ENCODE peak calls at places on chromosomes 7 and 10, in six cellular contexts. S, P, F, B, N and R are unnamed samples.

GRCh38 chr10:79608505-79609375 is 2.0 kb upstream of the SFTPA1 start:
- DNase-seq in S (no peak), P (peak), F (peak), B (peak), N (peak), R (peak)

GRCh38 chr7:97770845-97771244 is 39.0 kb downstream of the TAC1 start:
- DNase-seq in S (no peak), P (no peak), F (no peak), B (no peak), N (no peak), R (no peak)

GRCh38 chr7:149620961-149621360 is 123.4 kb upstream of the ZNF746 start:
- DNase-seq in S (no peak), P (no peak), F (no peak), B (no peak), N (no peak), R (no peak)

GRCh38 chr7:151010307-151011096 is 13.8 kb downstream of the ATG9B start:
- DNase-seq in S (no peak), P (no peak), F (no peak), B (peak), N (no peak), R (peak)

GRCh38 chr10:16728266-16728665 is 89.0 kb downstream of the RSU1 start:
- DNase-seq in S (no peak), P (no peak), F (no peak), B (no peak), N (no peak), R (peak)

GRCh38 chr7:156143158-156143557 is 330.9 kb upstream of the SHH start:
- DNase-seq in S (no peak), P (no peak), F (peak), B (peak), N (no peak), R (no peak)

GRCh38 chr7:155665957-155666287 is 21.5 kb downstream of the RBM33 start:
- DNase-seq in S (no peak), P (peak), F (no peak), B (no peak), N (no peak), R (peak)

GRCh38 chr7:41224063-41224763 is 478.7 kb downstream of the INHBA start:
- DNase-seq in S (no peak), P (peak), F (no peak), B (no peak), N (no peak), R (peak)

GRCh38 chr7:155943251-155943899 is 131.1 kb upstream of the SHH start:
- DNase-seq in S (no peak), P (no peak), F (no peak), B (peak), N (no peak), R (no peak)

GRCh38 chr10:114372179-114372578 is 32.1 kb downstream of the AFAP1L2 start:
- DNase-seq in S (no peak), P (no peak), F (no peak), B (no peak), N (no peak), R (no peak)

GRCh38 chr10:94496010-94496409 is 49.6 kb upstream of the HELLS start:
- DNase-seq in S (no peak), P (no peak), F (no peak), B (no peak), N (no peak), R (peak)

GRCh38 chr7:102272075-102272916 is 14.4 kb upstream of the SH2B2 start:
- DNase-seq in S (peak), P (peak), F (peak), B (peak), N (peak), R (peak)

GRCh38 chr7:76369011-76369410 is 10.2 kb upstream of the YWHAG start:
- DNase-seq in S (no peak), P (no peak), F (no peak), B (no peak), N (no peak), R (no peak)

GRCh38 chr7:64610997-64611396 is 48.1 kb upstream of the ZNF680 start:
- DNase-seq in S (no peak), P (no peak), F (no peak), B (no peak), N (no peak), R (no peak)

GRCh38 chr7:146138926-146139325 is 22.3 kb downstream of the CNTNAP2 start:
- DNase-seq in S (no peak), P (no peak), F (no peak), B (no peak), N (no peak), R (no peak)

GRCh38 chr10:71696635-71697326 is 22.8 kb downstream of the C10orf105 start:
- DNase-seq in S (peak), P (peak), F (peak), B (peak), N (peak), R (peak)

GRCh38 chr10:60613434-60613833 is 164.8 kb upstream of the CDK1 start:
- DNase-seq in S (no peak), P (no peak), F (no peak), B (no peak), N (no peak), R (no peak)

GRCh38 chr7:927031-927671 is 27.3 kb downstream of the ADAP1 start:
- DNase-seq in S (no peak), P (no peak), F (peak), B (no peak), N (no peak), R (no peak)

GRCh38 chr10:43315535-43316245 is 48.8 kb upstream of the RASGEF1A start:
- DNase-seq in S (no peak), P (no peak), F (no peak), B (no peak), N (no peak), R (no peak)

GRCh38 chr10:75803816-75804576 is 372.6 kb downstream of the LRMDA start:
- DNase-seq in S (peak), P (no peak), F (no peak), B (no peak), N (no peak), R (no peak)

GRCh38 chr7:97116308-97116707 is 1.2 kb upstream of the SDHAF3 start:
- DNase-seq in S (peak), P (no peak), F (no peak), B (no peak), N (no peak), R (no peak)

GRCh38 chr10:102431452-102432124 is 786 bp downstream of the CUEDC2 start:
- DNase-seq in S (no peak), P (no peak), F (no peak), B (no peak), N (peak), R (peak)

GRCh38 chr7:49638166-49638565 is 135.3 kb upstream of the VWC2 start:
- DNase-seq in S (no peak), P (no peak), F (no peak), B (peak), N (no peak), R (no peak)

GRCh38 chr10:124093076-124093773 is at the start of gene CHST15:
- DNase-seq in S (peak), P (peak), F (peak), B (peak), N (peak), R (peak)

GRCh38 chr7:46215987-46216567 is 295.0 kb upstream of the IGFBP3 start:
- DNase-seq in S (peak), P (no peak), F (no peak), B (peak), N (no peak), R (peak)

GRCh38 chr10:110802090-110802489 is 69.6 kb upstream of the PDCD4 start:
- DNase-seq in S (no peak), P (peak), F (no peak), B (no peak), N (no peak), R (peak)

GRCh38 chr10:112666070-112666469 is 219.1 kb downstream of the VTI1A start:
- DNase-seq in S (no peak), P (no peak), F (no peak), B (no peak), N (no peak), R (no peak)

GRCh38 chr7:140541176-140541512 is 61.8 kb upstream of the MKRN1 start:
- DNase-seq in S (no peak), P (no peak), F (peak), B (no peak), N (no peak), R (no peak)
- H3K4me3 ChIP-seq in S (no peak), P (no peak), F (no peak), B (peak), N (no peak), R (no peak)

GRCh38 chr10:13612654-13613373 is 26.0 kb downstream of the PRPF18 start:
- DNase-seq in S (no peak), P (no peak), F (no peak), B (no peak), N (no peak), R (no peak)

GRCh38 chr10:13614530-13615332 is 28.0 kb downstream of the PRPF18 start:
- DNase-seq in S (no peak), P (peak), F (no peak), B (peak), N (peak), R (peak)

GRCh38 chr10:13617146-13617545 is 30.4 kb downstream of the PRPF18 start:
- DNase-seq in S (no peak), P (no peak), F (no peak), B (no peak), N (no peak), R (no peak)

GRCh38 chr10:13615650-13616049 is 28.9 kb downstream of the PRPF18 start:
- DNase-seq in S (no peak), P (no peak), F (no peak), B (peak), N (no peak), R (no peak)

DNA sequence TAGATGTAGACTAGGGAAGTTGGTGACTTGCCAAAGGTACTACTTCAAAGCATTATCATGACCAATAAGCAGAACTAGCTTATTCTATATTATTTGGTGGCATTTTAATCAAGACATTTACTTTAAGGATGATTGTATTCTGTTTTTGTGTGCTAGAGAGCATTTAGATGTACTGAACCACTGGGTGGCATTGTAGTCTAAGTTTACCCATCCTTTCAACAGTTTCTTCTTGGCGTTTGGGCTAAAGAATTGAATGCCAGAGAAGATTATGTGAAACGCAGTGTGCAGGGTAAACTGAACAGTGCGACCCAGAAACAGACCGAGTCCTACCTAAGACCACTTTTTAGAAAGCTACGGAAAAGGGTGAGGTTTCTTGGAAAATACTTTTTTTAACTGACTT is 26.8 kb downstream of the PRPF18 start:
- DNase-seq in S (no peak), P (peak), F (no peak), B (no peak), N (peak), R (peak)
- TF ChIP-seq CTCF in S (peak), P (peak), F (peak), B (peak), N (peak), R (peak)

GRCh38 chr7:6589151-6589828 is 531 bp upstream of the INTS15 start:
- DNase-seq in S (no peak), P (no peak), F (no peak), B (no peak), N (no peak), R (no peak)
- H3K4me3 ChIP-seq in S (peak), P (peak), F (peak), B (no peak), N (peak), R (peak)

GRCh38 chr7:141754939-141755338 is 9.0 kb upstream of the TAS2R3 start:
- DNase-seq in S (no peak), P (peak), F (no peak), B (peak), N (peak), R (peak)
- TF ChIP-seq CTCF in S (no peak), P (peak), F (peak), B (peak), N (peak), R (peak)

GRCh38 chr7:20784311-20785210 is 2.1 kb downstream of the SP8 start:
- DNase-seq in S (no peak), P (no peak), F (no peak), B (peak), N (peak), R (no peak)
- H3K4me3 ChIP-seq in S (peak), P (no peak), F (peak), B (peak), N (no peak), R (no peak)

GRCh38 chr10:133080683-133081040 is 7.1 kb upstream of the ADGRA1 start:
- DNase-seq in S (no peak), P (no peak), F (no peak), B (no peak), N (no peak), R (no peak)

GRCh38 chr10:133081636-133082035 is 6.1 kb upstream of the ADGRA1 start:
- DNase-seq in S (no peak), P (no peak), F (no peak), B (no peak), N (no peak), R (no peak)

GRCh38 chr10:133083422-133084100 is 4.2 kb upstream of the ADGRA1 start:
- DNase-seq in S (no peak), P (no peak), F (no peak), B (no peak), N (no peak), R (no peak)

GRCh38 chr10:133082685-133083421 is 4.9 kb upstream of the ADGRA1 start:
- DNase-seq in S (no peak), P (no peak), F (no peak), B (no peak), N (no peak), R (no peak)

GRCh38 chr10:133079836-133080682 is 7.7 kb upstream of the ADGRA1 start:
- DNase-seq in S (no peak), P (no peak), F (no peak), B (peak), N (no peak), R (no peak)
- TF ChIP-seq CTCF in S (no peak), P (no peak), F (no peak), B (no peak), N (no peak), R (no peak)

DNA sequence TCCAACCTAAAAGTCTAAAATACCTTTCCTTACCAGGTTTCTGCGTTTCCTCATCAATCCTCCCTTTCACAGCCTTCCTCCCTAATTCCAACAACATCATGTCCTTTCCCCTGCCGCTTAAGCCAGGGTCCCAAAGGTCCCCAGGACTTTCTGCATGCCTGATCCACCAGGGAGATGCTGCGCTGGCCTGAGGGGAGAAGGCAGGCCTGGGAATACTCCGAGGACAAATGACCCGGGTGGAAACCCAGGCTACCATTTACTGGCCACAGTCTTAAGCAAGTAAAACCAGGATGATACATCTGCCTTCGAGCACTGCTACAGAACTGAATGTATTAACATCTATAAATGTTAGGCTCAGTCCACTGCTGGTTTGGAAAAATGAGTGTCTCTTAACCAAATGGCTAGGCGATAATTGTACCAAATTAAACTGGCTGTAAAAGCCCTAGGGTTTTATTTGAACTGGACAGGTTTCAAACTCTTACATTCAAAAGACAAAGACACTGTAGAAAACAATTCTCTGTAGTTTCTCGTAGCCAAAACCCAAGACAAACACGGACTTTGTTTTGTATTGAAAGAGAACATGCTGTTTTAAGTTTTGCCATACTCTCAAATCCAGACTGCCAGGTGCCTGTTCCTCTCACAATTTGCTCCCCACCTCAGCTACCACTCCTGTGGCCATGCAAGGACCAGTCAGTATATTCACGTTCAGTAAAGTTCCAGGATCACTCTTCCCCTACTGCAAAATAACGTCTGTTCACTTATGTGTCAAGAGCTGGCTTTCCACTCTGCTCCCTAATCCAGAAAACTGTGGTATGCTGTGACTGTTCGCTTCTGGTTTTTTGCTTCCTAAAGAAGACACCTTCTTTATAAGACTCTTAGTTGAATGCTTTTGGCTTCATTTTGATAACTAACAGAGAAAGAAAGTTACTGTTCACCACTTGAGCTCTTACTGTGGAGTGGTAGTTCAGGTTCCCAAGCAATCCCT is 145.7 kb downstream of the RNF216 start:
- DNase-seq in S (no peak), P (peak), F (peak), B (no peak), N (peak), R (no peak)
- H3K4me3 ChIP-seq in S (no peak), P (no peak), F (no peak), B (no peak), N (no peak), R (no peak)